ENCODE peak calls at places on chromosomes 12 and 14, in six cellular contexts. One of them, this sample, is unnamed.
A peak's percentile ranks its signal among the peaks of the same experiment; 100 is the strongest.

GRCh38 chr14:51596473-51596870 is 55.2 kb upstream of the FRMD6 start:
- DNase-seq in bronchial epithelial cell: no peak
- DNase-seq in psoas muscle: no peak
- DNase-seq in gastrocnemius medialis: no peak
- DNase-seq in fibroblast of lung: no peak
- DNase-seq in foreskin fibroblast: no peak
- DNase-seq in this sample: no peak

GRCh38 chr12:57522887-57523705 is 472 bp downstream of the MBD6 start:
- DNase-seq in bronchial epithelial cell: peak; percentile 29
- DNase-seq in psoas muscle: peak; percentile 54
- DNase-seq in gastrocnemius medialis: peak; percentile 43
- DNase-seq in fibroblast of lung: peak; percentile 54
- DNase-seq in foreskin fibroblast: no peak
- DNase-seq in this sample: peak; percentile 44

GRCh38 chr14:100142073-100143040 is 17.1 kb downstream of the DEGS2 start:
- DNase-seq in bronchial epithelial cell: peak; percentile 22
- DNase-seq in psoas muscle: peak; percentile 23
- DNase-seq in gastrocnemius medialis: no peak
- DNase-seq in fibroblast of lung: no peak
- DNase-seq in foreskin fibroblast: no peak
- DNase-seq in this sample: peak; percentile 56

GRCh38 chr14:76701981-76702380 is 59.3 kb upstream of the VASH1 start:
- DNase-seq in bronchial epithelial cell: no peak
- DNase-seq in psoas muscle: peak; percentile 76
- DNase-seq in gastrocnemius medialis: peak; percentile 54
- DNase-seq in fibroblast of lung: no peak
- DNase-seq in foreskin fibroblast: no peak
- DNase-seq in this sample: peak; percentile 23

GRCh38 chr14:38578278-38578681 is 322.4 kb upstream of the CLEC14A start:
- DNase-seq in bronchial epithelial cell: no peak
- DNase-seq in psoas muscle: no peak
- DNase-seq in gastrocnemius medialis: no peak
- DNase-seq in fibroblast of lung: peak; percentile 1
- DNase-seq in foreskin fibroblast: no peak
- DNase-seq in this sample: peak; percentile 52

GRCh38 chr12:112368856-112369255 is 13.4 kb downstream of the HECTD4 start:
- DNase-seq in bronchial epithelial cell: no peak
- DNase-seq in psoas muscle: no peak
- DNase-seq in gastrocnemius medialis: no peak
- DNase-seq in fibroblast of lung: peak; percentile 63
- DNase-seq in foreskin fibroblast: no peak
- DNase-seq in this sample: no peak

GRCh38 chr12:64273527-64274403 is 51.7 kb upstream of the KICS2 start:
- DNase-seq in bronchial epithelial cell: peak; percentile 38
- DNase-seq in psoas muscle: no peak
- DNase-seq in gastrocnemius medialis: no peak
- DNase-seq in fibroblast of lung: no peak
- DNase-seq in foreskin fibroblast: no peak
- DNase-seq in this sample: peak; percentile 5

GRCh38 chr14:90714811-90715210 is 101.4 kb downstream of the TTC7B start:
- DNase-seq in bronchial epithelial cell: peak; percentile 25
- DNase-seq in psoas muscle: no peak
- DNase-seq in gastrocnemius medialis: no peak
- DNase-seq in fibroblast of lung: peak; percentile 42
- DNase-seq in foreskin fibroblast: peak; percentile 45
- DNase-seq in this sample: peak; percentile 57

GRCh38 chr14:59631237-59631636 is 54.6 kb upstream of the CCDC175 start:
- DNase-seq in bronchial epithelial cell: no peak
- DNase-seq in psoas muscle: no peak
- DNase-seq in gastrocnemius medialis: no peak
- DNase-seq in fibroblast of lung: no peak
- DNase-seq in foreskin fibroblast: no peak
- DNase-seq in this sample: no peak

GRCh38 chr14:103638594-103638993 is 9.6 kb downstream of the KLC1 start:
- DNase-seq in bronchial epithelial cell: no peak
- DNase-seq in psoas muscle: no peak
- DNase-seq in gastrocnemius medialis: no peak
- DNase-seq in fibroblast of lung: no peak
- DNase-seq in foreskin fibroblast: no peak
- DNase-seq in this sample: no peak

GRCh38 chr14:74620497-74620921 is 8.5 kb upstream of the LTBP2 start:
- DNase-seq in bronchial epithelial cell: peak; percentile 100
- DNase-seq in psoas muscle: no peak
- DNase-seq in gastrocnemius medialis: no peak
- DNase-seq in fibroblast of lung: peak; percentile 100
- DNase-seq in foreskin fibroblast: peak; percentile 98
- DNase-seq in this sample: peak; percentile 97

GRCh38 chr14:104885031-104885972 is 20.2 kb downstream of the CEP170B start:
- DNase-seq in bronchial epithelial cell: no peak
- DNase-seq in psoas muscle: no peak
- DNase-seq in gastrocnemius medialis: no peak
- DNase-seq in fibroblast of lung: no peak
- DNase-seq in foreskin fibroblast: no peak
- DNase-seq in this sample: no peak

GRCh38 chr14:20684662-20685456 is 499 bp downstream of the RNASE4 start:
- DNase-seq in bronchial epithelial cell: peak; percentile 55
- DNase-seq in psoas muscle: peak; percentile 15
- DNase-seq in gastrocnemius medialis: peak; percentile 20
- DNase-seq in fibroblast of lung: peak; percentile 70
- DNase-seq in foreskin fibroblast: peak; percentile 32
- DNase-seq in this sample: peak; percentile 74

GRCh38 chr14:37721976-37722659 is 126.7 kb downstream of the TTC6 start:
- DNase-seq in bronchial epithelial cell: peak; percentile 88
- DNase-seq in psoas muscle: no peak
- DNase-seq in gastrocnemius medialis: no peak
- DNase-seq in fibroblast of lung: no peak
- DNase-seq in foreskin fibroblast: peak; percentile 3
- DNase-seq in this sample: no peak

GRCh38 chr14:95256776-95257060 is 63.0 kb downstream of the CLMN start:
- DNase-seq in bronchial epithelial cell: no peak
- DNase-seq in psoas muscle: no peak
- DNase-seq in gastrocnemius medialis: no peak
- DNase-seq in fibroblast of lung: no peak
- DNase-seq in foreskin fibroblast: no peak
- DNase-seq in this sample: no peak

GRCh38 chr14:96257056-96257455 is 1.0 kb downstream of the BDKRB1 start:
- DNase-seq in bronchial epithelial cell: no peak
- DNase-seq in psoas muscle: no peak
- DNase-seq in gastrocnemius medialis: no peak
- DNase-seq in fibroblast of lung: no peak
- DNase-seq in foreskin fibroblast: no peak
- DNase-seq in this sample: no peak

GRCh38 chr12:52093346-52093745 is 13.8 kb downstream of the SMIM41 start:
- DNase-seq in bronchial epithelial cell: no peak
- DNase-seq in psoas muscle: no peak
- DNase-seq in gastrocnemius medialis: no peak
- DNase-seq in fibroblast of lung: no peak
- DNase-seq in foreskin fibroblast: no peak
- DNase-seq in this sample: no peak

GRCh38 chr12:121806556-121807308 is 2.9 kb downstream of the SETD1B start:
- DNase-seq in bronchial epithelial cell: no peak
- DNase-seq in psoas muscle: peak; percentile 11
- DNase-seq in gastrocnemius medialis: no peak
- DNase-seq in fibroblast of lung: no peak
- DNase-seq in foreskin fibroblast: no peak
- DNase-seq in this sample: peak; percentile 36

GRCh38 chr12:130540376-130540775 is 175.7 kb downstream of the RIMBP2 start:
- DNase-seq in bronchial epithelial cell: no peak
- DNase-seq in psoas muscle: no peak
- DNase-seq in gastrocnemius medialis: no peak
- DNase-seq in fibroblast of lung: no peak
- DNase-seq in foreskin fibroblast: no peak
- DNase-seq in this sample: no peak

GRCh38 chr14:61584258-61584657 is 111.1 kb upstream of the HIF1A start:
- DNase-seq in bronchial epithelial cell: peak; percentile 83
- DNase-seq in psoas muscle: no peak
- DNase-seq in gastrocnemius medialis: no peak
- DNase-seq in fibroblast of lung: peak; percentile 93
- DNase-seq in foreskin fibroblast: peak; percentile 77
- DNase-seq in this sample: peak; percentile 54

GRCh38 chr12:10409387-10409786 is at the start of gene KLRC4:
- DNase-seq in bronchial epithelial cell: peak; percentile 58
- DNase-seq in psoas muscle: no peak
- DNase-seq in gastrocnemius medialis: no peak
- DNase-seq in fibroblast of lung: peak; percentile 3
- DNase-seq in foreskin fibroblast: peak; percentile 25
- DNase-seq in this sample: no peak

GRCh38 chr14:50103558-50103957 is 12.8 kb downstream of the VCPKMT start:
- DNase-seq in bronchial epithelial cell: no peak
- DNase-seq in psoas muscle: no peak
- DNase-seq in gastrocnemius medialis: no peak
- DNase-seq in fibroblast of lung: no peak
- DNase-seq in foreskin fibroblast: no peak
- DNase-seq in this sample: no peak

GRCh38 chr12:82728710-82729109 is 42.0 kb downstream of the TMTC2 start:
- DNase-seq in bronchial epithelial cell: no peak
- DNase-seq in psoas muscle: no peak
- DNase-seq in gastrocnemius medialis: no peak
- DNase-seq in fibroblast of lung: no peak
- DNase-seq in foreskin fibroblast: no peak
- DNase-seq in this sample: no peak

GRCh38 chr12:95740751-95741150 is 49.8 kb downstream of the NTN4 start:
- DNase-seq in bronchial epithelial cell: peak; percentile 98
- DNase-seq in psoas muscle: no peak
- DNase-seq in gastrocnemius medialis: no peak
- DNase-seq in fibroblast of lung: no peak
- DNase-seq in foreskin fibroblast: no peak
- DNase-seq in this sample: no peak

GRCh38 chr12:99387661-99388060 is 259.9 kb upstream of the GARIN6 start:
- DNase-seq in bronchial epithelial cell: no peak
- DNase-seq in psoas muscle: no peak
- DNase-seq in gastrocnemius medialis: no peak
- DNase-seq in fibroblast of lung: peak; percentile 43
- DNase-seq in foreskin fibroblast: no peak
- DNase-seq in this sample: no peak

GRCh38 chr14:65303902-65304222 is 108.7 kb upstream of the FUT8 start:
- DNase-seq in bronchial epithelial cell: no peak
- DNase-seq in psoas muscle: no peak
- DNase-seq in gastrocnemius medialis: no peak
- DNase-seq in fibroblast of lung: no peak
- DNase-seq in foreskin fibroblast: no peak
- DNase-seq in this sample: no peak

GRCh38 chr14:59664741-59665140 is 88.1 kb upstream of the CCDC175 start:
- DNase-seq in bronchial epithelial cell: peak; percentile 15
- DNase-seq in psoas muscle: no peak
- DNase-seq in gastrocnemius medialis: no peak
- DNase-seq in fibroblast of lung: peak; percentile 2
- DNase-seq in foreskin fibroblast: no peak
- DNase-seq in this sample: no peak

GRCh38 chr12:123741937-123742572 is 20.0 kb upstream of the DNAH10 start:
- DNase-seq in bronchial epithelial cell: no peak
- DNase-seq in psoas muscle: no peak
- DNase-seq in gastrocnemius medialis: no peak
- DNase-seq in fibroblast of lung: no peak
- DNase-seq in foreskin fibroblast: no peak
- DNase-seq in this sample: no peak

GRCh38 chr12:123747309-123747708 is 14.8 kb upstream of the DNAH10 start:
- DNase-seq in bronchial epithelial cell: peak; percentile 10
- DNase-seq in psoas muscle: no peak
- DNase-seq in gastrocnemius medialis: no peak
- DNase-seq in fibroblast of lung: no peak
- DNase-seq in foreskin fibroblast: no peak
- DNase-seq in this sample: no peak

GRCh38 chr12:123743002-123743401 is 19.1 kb upstream of the DNAH10 start:
- DNase-seq in bronchial epithelial cell: no peak
- DNase-seq in psoas muscle: no peak
- DNase-seq in gastrocnemius medialis: no peak
- DNase-seq in fibroblast of lung: no peak
- DNase-seq in foreskin fibroblast: no peak
- DNase-seq in this sample: no peak

GRCh38 chr12:123748171-123748570 is 13.9 kb upstream of the DNAH10 start:
- DNase-seq in bronchial epithelial cell: no peak
- DNase-seq in psoas muscle: no peak
- DNase-seq in gastrocnemius medialis: no peak
- DNase-seq in fibroblast of lung: no peak
- DNase-seq in foreskin fibroblast: no peak
- DNase-seq in this sample: no peak

GRCh38 chr12:123744836-123745235 is 17.3 kb upstream of the DNAH10 start:
- DNase-seq in bronchial epithelial cell: no peak
- DNase-seq in psoas muscle: no peak
- DNase-seq in gastrocnemius medialis: no peak
- DNase-seq in fibroblast of lung: no peak
- DNase-seq in foreskin fibroblast: no peak
- DNase-seq in this sample: no peak
- TF ChIP-seq CTCF in bronchial epithelial cell: peak; percentile 7
- TF ChIP-seq CTCF in psoas muscle: no peak
- TF ChIP-seq CTCF in gastrocnemius medialis: no peak
- TF ChIP-seq CTCF in fibroblast of lung: no peak
- TF ChIP-seq CTCF in foreskin fibroblast: no peak
- TF ChIP-seq CTCF in this sample: peak; percentile 4

GRCh38 chr14:102556098-102556677 is 36.3 kb upstream of the RCOR1 start:
- DNase-seq in bronchial epithelial cell: no peak
- DNase-seq in psoas muscle: no peak
- DNase-seq in gastrocnemius medialis: no peak
- DNase-seq in fibroblast of lung: no peak
- DNase-seq in foreskin fibroblast: no peak
- DNase-seq in this sample: no peak
- H3K4me3 ChIP-seq in bronchial epithelial cell: no peak overlapping the region
- H3K4me3 ChIP-seq in psoas muscle: peak overlapping the region; percentile 81
- H3K4me3 ChIP-seq in gastrocnemius medialis: peak overlapping the region; percentile 69
- H3K4me3 ChIP-seq in fibroblast of lung: no peak overlapping the region
- H3K4me3 ChIP-seq in foreskin fibroblast: no peak overlapping the region
- H3K4me3 ChIP-seq in this sample: no peak overlapping the region

DNA sequence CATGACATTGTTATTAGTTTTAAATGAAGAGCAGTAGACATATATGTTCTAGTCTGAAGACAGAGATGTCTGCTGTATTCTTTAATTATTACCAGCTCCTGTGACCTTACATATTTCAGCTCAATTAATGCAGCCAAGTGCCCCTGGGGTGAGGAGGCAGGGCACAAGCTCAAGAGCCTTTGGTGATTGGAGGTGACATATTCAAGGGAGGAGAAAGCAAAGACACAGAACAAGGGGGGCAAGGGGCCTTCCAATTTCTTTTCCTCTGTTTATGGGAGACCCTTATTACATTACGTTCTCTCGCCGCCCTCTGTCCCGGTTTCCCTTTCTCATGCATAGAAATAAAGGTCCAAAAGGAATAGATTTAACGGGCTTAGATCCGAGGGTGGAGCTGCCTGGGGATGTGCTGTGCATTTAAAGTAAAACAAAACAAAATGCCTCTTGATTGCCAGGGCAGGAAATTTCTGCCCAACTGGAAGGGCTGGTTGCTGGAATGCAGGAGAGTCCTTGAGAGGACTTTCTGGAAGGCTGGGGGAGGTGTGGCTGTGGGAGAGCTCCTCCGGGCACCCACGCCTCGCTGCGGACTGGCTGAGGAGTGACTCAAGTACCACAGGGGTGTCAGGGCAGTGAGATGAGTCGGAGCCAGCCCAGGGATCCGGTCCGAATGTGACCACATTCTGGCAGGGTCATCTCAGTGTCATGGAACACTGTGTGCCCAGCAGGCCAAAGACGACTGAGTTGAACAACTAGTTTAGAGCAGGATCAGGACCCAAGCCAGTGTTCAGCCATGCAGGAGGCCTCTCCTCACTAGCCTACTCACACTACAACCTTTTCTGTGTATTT is 32.1 kb upstream of the GSG1 start:
- DNase-seq in bronchial epithelial cell: peak; percentile 88
- DNase-seq in psoas muscle: peak; percentile 66
- DNase-seq in gastrocnemius medialis: peak; percentile 20
- DNase-seq in fibroblast of lung: peak; percentile 88
- DNase-seq in foreskin fibroblast: peak; percentile 100
- DNase-seq in this sample: peak; percentile 90
- TF ChIP-seq CTCF in bronchial epithelial cell: peak; percentile 38
- TF ChIP-seq CTCF in psoas muscle: no peak
- TF ChIP-seq CTCF in gastrocnemius medialis: no peak
- TF ChIP-seq CTCF in fibroblast of lung: no peak
- TF ChIP-seq CTCF in foreskin fibroblast: no peak
- TF ChIP-seq CTCF in this sample: no peak

GRCh38 chr14:92515510-92516343 is 2.1 kb downstream of the RIN3 start:
- DNase-seq in bronchial epithelial cell: no peak
- DNase-seq in psoas muscle: no peak
- DNase-seq in gastrocnemius medialis: no peak
- DNase-seq in fibroblast of lung: no peak
- DNase-seq in foreskin fibroblast: no peak
- DNase-seq in this sample: no peak
- H3K4me3 ChIP-seq in bronchial epithelial cell: no peak overlapping the region
- H3K4me3 ChIP-seq in psoas muscle: peak overlapping the region; percentile 74
- H3K4me3 ChIP-seq in gastrocnemius medialis: peak overlapping the region; percentile 59
- H3K4me3 ChIP-seq in fibroblast of lung: no peak overlapping the region
- H3K4me3 ChIP-seq in foreskin fibroblast: no peak overlapping the region
- H3K4me3 ChIP-seq in this sample: no peak overlapping the region